ENCODE peak calls at places on chromosomes 16 and 17, in five cellular contexts. S is non-pigmented ciliary epithelial cell, W is iris pigment epithelial cell, B is stromal cell of bone marrow, A is MV-4-11. U is an unnamed sample.

GRCh38 chr16:70438325-70438982 is 446 bp downstream of the ST3GAL2 start:
- DNase-seq in W (no peak), B (no peak), A (no peak), S (no peak), U (no peak)

GRCh38 chr17:13962716-13963115 is 106.6 kb upstream of the COX10 start:
- DNase-seq in S (no peak), B (no peak), W (no peak), A (peak; percentile 32), U (no peak)

GRCh38 chr17:50266384-50267073 is 7.7 kb upstream of the TMEM92 start:
- DNase-seq in A (no peak), S (peak; percentile 51), W (peak; percentile 83), B (peak; percentile 67), U (no peak)

GRCh38 chr17:73841431-73842060 is 197.3 kb upstream of the SDK2 start:
- DNase-seq in S (no peak), A (peak; percentile 16), W (no peak), B (no peak), U (no peak)

GRCh38 chr17:5260542-5260941 is 21.5 kb upstream of the RABEP1 start:
- DNase-seq in W (no peak), A (no peak), S (no peak), B (no peak), U (no peak)

GRCh38 chr16:81592353-81592866 is 147.8 kb downstream of the CMIP start:
- DNase-seq in S (no peak), A (no peak), B (no peak), W (no peak), U (no peak)

GRCh38 chr16:85965125-85965524 is 66.2 kb downstream of the IRF8 start:
- DNase-seq in W (no peak), B (no peak), A (no peak), S (no peak), U (no peak)

GRCh38 chr16:15607700-15608396 is 35.1 kb downstream of the MARF1 start:
- DNase-seq in A (peak; percentile 61), W (peak; percentile 98), B (peak; percentile 74), S (peak; percentile 55), U (no peak)

GRCh38 chr17:7354262-7354781 is 634 bp upstream of the TMEM95 start:
- DNase-seq in W (peak; percentile 76), A (no peak), S (no peak), B (no peak), U (no peak)

GRCh38 chr16:31461921-31462804 is 2.9 kb downstream of the ARMC5 start:
- DNase-seq in A (no peak), S (no peak), W (no peak), B (no peak), U (no peak)

GRCh38 chr16:20822451-20823128 is 16.3 kb downstream of the REXO5 start:
- DNase-seq in W (no peak), A (peak; percentile 83), B (no peak), S (no peak), U (peak; percentile 74)

GRCh38 chr16:51164167-51164566 is 13.1 kb upstream of the SALL1 start:
- DNase-seq in W (no peak), B (no peak), A (peak; percentile 1), S (no peak), U (no peak)

GRCh38 chr16:35752773-35753558 is 2293.6 kb downstream of the TP53TG3F start:
- DNase-seq in B (no peak), W (no peak), A (no peak), S (no peak), U (no peak)

GRCh38 chr17:63263053-63263452 is 183.1 kb downstream of the CYB561 start:
- DNase-seq in S (no peak), B (no peak), A (no peak), W (no peak), U (no peak)

U was measured in GF-D8.